ENCODE peak calls at places on chromosome 15, in four cellular contexts. One of them, this sample, is unnamed.

GRCh38 chr15:63503739-63504246 is 600 bp upstream of the USP3 start:
- DNase-seq in iris pigment epithelial cell: peak
- DNase-seq in progenitor cell of endocrine pancreas: peak
- DNase-seq in activated T-helper 9 cell treated with anti-CD3 and anti-CD28 coated beads, Interleukin-2, amount 50 U/mL, for 16 hours: peak
- DNase-seq in this sample: no peak

GRCh38 chr15:51771773-51772172 is 20.4 kb downstream of the TMOD2 start:
- DNase-seq in iris pigment epithelial cell: no peak
- DNase-seq in progenitor cell of endocrine pancreas: no peak
- DNase-seq in activated T-helper 9 cell treated with anti-CD3 and anti-CD28 coated beads, Interleukin-2, amount 50 U/mL, for 16 hours: no peak
- DNase-seq in this sample: no peak

GRCh38 chr15:92510163-92510882 is 116.6 kb downstream of the ST8SIA2 start:
- DNase-seq in iris pigment epithelial cell: no peak
- DNase-seq in progenitor cell of endocrine pancreas: no peak
- DNase-seq in activated T-helper 9 cell treated with anti-CD3 and anti-CD28 coated beads, Interleukin-2, amount 50 U/mL, for 16 hours: no peak
- DNase-seq in this sample: no peak

GRCh38 chr15:86624261-86625036 is 544.8 kb downstream of the AGBL1 start:
- DNase-seq in iris pigment epithelial cell: peak
- DNase-seq in progenitor cell of endocrine pancreas: peak
- DNase-seq in activated T-helper 9 cell treated with anti-CD3 and anti-CD28 coated beads, Interleukin-2, amount 50 U/mL, for 16 hours: peak
- DNase-seq in this sample: peak

GRCh38 chr15:52566889-52567288 is 1.9 kb downstream of the ARPP19 start:
- DNase-seq in iris pigment epithelial cell: no peak
- DNase-seq in progenitor cell of endocrine pancreas: no peak
- DNase-seq in activated T-helper 9 cell treated with anti-CD3 and anti-CD28 coated beads, Interleukin-2, amount 50 U/mL, for 16 hours: no peak
- DNase-seq in this sample: no peak

GRCh38 chr15:51082246-51082645 is 12.5 kb downstream of the TNFAIP8L3 start:
- DNase-seq in iris pigment epithelial cell: no peak
- DNase-seq in progenitor cell of endocrine pancreas: no peak
- DNase-seq in activated T-helper 9 cell treated with anti-CD3 and anti-CD28 coated beads, Interleukin-2, amount 50 U/mL, for 16 hours: no peak
- DNase-seq in this sample: no peak

GRCh38 chr15:84886211-84886983 is 1.9 kb downstream of the SLC28A1 start:
- DNase-seq in iris pigment epithelial cell: no peak
- DNase-seq in progenitor cell of endocrine pancreas: no peak
- DNase-seq in activated T-helper 9 cell treated with anti-CD3 and anti-CD28 coated beads, Interleukin-2, amount 50 U/mL, for 16 hours: no peak
- DNase-seq in this sample: no peak

GRCh38 chr15:78739996-78740903 is 71.0 kb downstream of the ADAMTS7 start:
- DNase-seq in iris pigment epithelial cell: peak
- DNase-seq in progenitor cell of endocrine pancreas: no peak
- DNase-seq in activated T-helper 9 cell treated with anti-CD3 and anti-CD28 coated beads, Interleukin-2, amount 50 U/mL, for 16 hours: no peak
- DNase-seq in this sample: peak

GRCh38 chr15:50064674-50065073 is 54.4 kb downstream of the ATP8B4 start:
- DNase-seq in iris pigment epithelial cell: no peak
- DNase-seq in progenitor cell of endocrine pancreas: no peak
- DNase-seq in activated T-helper 9 cell treated with anti-CD3 and anti-CD28 coated beads, Interleukin-2, amount 50 U/mL, for 16 hours: no peak
- DNase-seq in this sample: no peak

GRCh38 chr15:44087578-44088190 is 107.4 kb downstream of the FRMD5 start:
- DNase-seq in iris pigment epithelial cell: peak
- DNase-seq in progenitor cell of endocrine pancreas: no peak
- DNase-seq in activated T-helper 9 cell treated with anti-CD3 and anti-CD28 coated beads, Interleukin-2, amount 50 U/mL, for 16 hours: no peak
- DNase-seq in this sample: no peak

GRCh38 chr15:36177590-36178281 is 401.7 kb upstream of the CDIN1 start:
- DNase-seq in iris pigment epithelial cell: peak
- DNase-seq in progenitor cell of endocrine pancreas: no peak
- DNase-seq in activated T-helper 9 cell treated with anti-CD3 and anti-CD28 coated beads, Interleukin-2, amount 50 U/mL, for 16 hours: no peak
- DNase-seq in this sample: no peak

GRCh38 chr15:98648654-98649537 is 557 bp downstream of the IGF1R start:
- DNase-seq in iris pigment epithelial cell: peak
- DNase-seq in progenitor cell of endocrine pancreas: peak
- DNase-seq in activated T-helper 9 cell treated with anti-CD3 and anti-CD28 coated beads, Interleukin-2, amount 50 U/mL, for 16 hours: peak
- DNase-seq in this sample: peak

GRCh38 chr15:82689147-82689546 is 20.5 kb downstream of the AP3B2 start:
- DNase-seq in iris pigment epithelial cell: no peak
- DNase-seq in progenitor cell of endocrine pancreas: no peak
- DNase-seq in activated T-helper 9 cell treated with anti-CD3 and anti-CD28 coated beads, Interleukin-2, amount 50 U/mL, for 16 hours: no peak
- DNase-seq in this sample: no peak

GRCh38 chr15:98803228-98804056 is 155.1 kb downstream of the IGF1R start:
- DNase-seq in iris pigment epithelial cell: peak
- DNase-seq in progenitor cell of endocrine pancreas: no peak
- DNase-seq in activated T-helper 9 cell treated with anti-CD3 and anti-CD28 coated beads, Interleukin-2, amount 50 U/mL, for 16 hours: no peak
- DNase-seq in this sample: no peak

GRCh38 chr15:40439461-40440299 is 1.1 kb upstream of the BAHD1 start:
- DNase-seq in iris pigment epithelial cell: peak
- DNase-seq in progenitor cell of endocrine pancreas: no peak
- DNase-seq in activated T-helper 9 cell treated with anti-CD3 and anti-CD28 coated beads, Interleukin-2, amount 50 U/mL, for 16 hours: peak
- DNase-seq in this sample: no peak

GRCh38 chr15:34456658-34457057 is 19.1 kb upstream of the GOLGA8A start:
- DNase-seq in iris pigment epithelial cell: no peak
- DNase-seq in progenitor cell of endocrine pancreas: no peak
- DNase-seq in activated T-helper 9 cell treated with anti-CD3 and anti-CD28 coated beads, Interleukin-2, amount 50 U/mL, for 16 hours: no peak
- DNase-seq in this sample: no peak

GRCh38 chr15:69338535-69339213 is 40.0 kb downstream of the PAQR5 start:
- DNase-seq in iris pigment epithelial cell: peak
- DNase-seq in progenitor cell of endocrine pancreas: no peak
- DNase-seq in activated T-helper 9 cell treated with anti-CD3 and anti-CD28 coated beads, Interleukin-2, amount 50 U/mL, for 16 hours: no peak
- DNase-seq in this sample: no peak

GRCh38 chr15:25171856-25172687 is 217.3 kb downstream of the SNRPN start:
- DNase-seq in iris pigment epithelial cell: no peak
- DNase-seq in progenitor cell of endocrine pancreas: peak
- DNase-seq in activated T-helper 9 cell treated with anti-CD3 and anti-CD28 coated beads, Interleukin-2, amount 50 U/mL, for 16 hours: no peak
- DNase-seq in this sample: no peak

GRCh38 chr15:89685995-89686394 is 4.6 kb downstream of the PEX11A start:
- DNase-seq in iris pigment epithelial cell: no peak
- DNase-seq in progenitor cell of endocrine pancreas: no peak
- DNase-seq in activated T-helper 9 cell treated with anti-CD3 and anti-CD28 coated beads, Interleukin-2, amount 50 U/mL, for 16 hours: no peak
- DNase-seq in this sample: no peak

GRCh38 chr15:70788114-70789049 is 25.0 kb upstream of the UACA start:
- DNase-seq in iris pigment epithelial cell: peak
- DNase-seq in progenitor cell of endocrine pancreas: no peak
- DNase-seq in activated T-helper 9 cell treated with anti-CD3 and anti-CD28 coated beads, Interleukin-2, amount 50 U/mL, for 16 hours: no peak
- DNase-seq in this sample: no peak

GRCh38 chr15:64686130-64686735 is 89.2 kb downstream of the RBPMS2 start:
- DNase-seq in iris pigment epithelial cell: peak
- DNase-seq in progenitor cell of endocrine pancreas: no peak
- DNase-seq in activated T-helper 9 cell treated with anti-CD3 and anti-CD28 coated beads, Interleukin-2, amount 50 U/mL, for 16 hours: no peak
- DNase-seq in this sample: peak

GRCh38 chr15:29612096-29612495 is 210.2 kb downstream of the TJP1 start:
- DNase-seq in iris pigment epithelial cell: peak
- DNase-seq in progenitor cell of endocrine pancreas: no peak
- DNase-seq in activated T-helper 9 cell treated with anti-CD3 and anti-CD28 coated beads, Interleukin-2, amount 50 U/mL, for 16 hours: no peak
- DNase-seq in this sample: no peak

GRCh38 chr15:39598186-39598850 is 17.4 kb downstream of the THBS1 start:
- DNase-seq in iris pigment epithelial cell: no peak
- DNase-seq in progenitor cell of endocrine pancreas: no peak
- DNase-seq in activated T-helper 9 cell treated with anti-CD3 and anti-CD28 coated beads, Interleukin-2, amount 50 U/mL, for 16 hours: no peak
- DNase-seq in this sample: no peak

GRCh38 chr15:23648920-23649515 is 1.4 kb upstream of the MAGEL2 start:
- DNase-seq in iris pigment epithelial cell: peak
- DNase-seq in progenitor cell of endocrine pancreas: no peak
- DNase-seq in activated T-helper 9 cell treated with anti-CD3 and anti-CD28 coated beads, Interleukin-2, amount 50 U/mL, for 16 hours: no peak
- DNase-seq in this sample: peak

GRCh38 chr15:25188551-25189101 is 233.8 kb downstream of the SNRPN start:
- DNase-seq in iris pigment epithelial cell: no peak
- DNase-seq in progenitor cell of endocrine pancreas: no peak
- DNase-seq in activated T-helper 9 cell treated with anti-CD3 and anti-CD28 coated beads, Interleukin-2, amount 50 U/mL, for 16 hours: no peak
- DNase-seq in this sample: no peak

GRCh38 chr15:81378438-81378837 is 4.4 kb upstream of the TMC3 start:
- DNase-seq in iris pigment epithelial cell: no peak
- DNase-seq in progenitor cell of endocrine pancreas: no peak
- DNase-seq in activated T-helper 9 cell treated with anti-CD3 and anti-CD28 coated beads, Interleukin-2, amount 50 U/mL, for 16 hours: no peak
- DNase-seq in this sample: no peak

GRCh38 chr15:78035861-78036476 is 41.5 kb downstream of the TBC1D2B start:
- DNase-seq in iris pigment epithelial cell: no peak
- DNase-seq in progenitor cell of endocrine pancreas: no peak
- DNase-seq in activated T-helper 9 cell treated with anti-CD3 and anti-CD28 coated beads, Interleukin-2, amount 50 U/mL, for 16 hours: no peak
- DNase-seq in this sample: no peak

GRCh38 chr15:88661041-88661765 is 22.4 kb downstream of the ISG20 start:
- DNase-seq in iris pigment epithelial cell: peak
- DNase-seq in progenitor cell of endocrine pancreas: no peak
- DNase-seq in activated T-helper 9 cell treated with anti-CD3 and anti-CD28 coated beads, Interleukin-2, amount 50 U/mL, for 16 hours: no peak
- DNase-seq in this sample: no peak

GRCh38 chr15:41610048-41610447 is 50.2 kb upstream of the MGA start:
- DNase-seq in iris pigment epithelial cell: no peak
- DNase-seq in progenitor cell of endocrine pancreas: no peak
- DNase-seq in activated T-helper 9 cell treated with anti-CD3 and anti-CD28 coated beads, Interleukin-2, amount 50 U/mL, for 16 hours: no peak
- DNase-seq in this sample: no peak

GRCh38 chr15:57427367-57427821 is 51.1 kb downstream of the CGNL1 start:
- DNase-seq in iris pigment epithelial cell: no peak
- DNase-seq in progenitor cell of endocrine pancreas: no peak
- DNase-seq in activated T-helper 9 cell treated with anti-CD3 and anti-CD28 coated beads, Interleukin-2, amount 50 U/mL, for 16 hours: no peak
- DNase-seq in this sample: no peak

GRCh38 chr15:51314391-51315337 is 23.7 kb downstream of the CYP19A1 start:
- DNase-seq in iris pigment epithelial cell: no peak
- DNase-seq in progenitor cell of endocrine pancreas: no peak
- DNase-seq in activated T-helper 9 cell treated with anti-CD3 and anti-CD28 coated beads, Interleukin-2, amount 50 U/mL, for 16 hours: no peak
- DNase-seq in this sample: no peak

GRCh38 chr15:42060797-42061196 is 33.6 kb downstream of the PLA2G4D start:
- DNase-seq in iris pigment epithelial cell: no peak
- DNase-seq in progenitor cell of endocrine pancreas: no peak
- DNase-seq in activated T-helper 9 cell treated with anti-CD3 and anti-CD28 coated beads, Interleukin-2, amount 50 U/mL, for 16 hours: no peak
- DNase-seq in this sample: no peak